ENCODE peak calls at places on chromosome 15, in ten cellular contexts. One of them, this sample, is unnamed.

GRCh38 chr15:73442968-73443367 is at the start of gene REC114:
- DNase-seq in NCI-H1417: no peak
- DNase-seq in GM12891: no peak
- DNase-seq in iPS-NIHi11: peak; percentile 26
- DNase-seq in neuronal stem cell: no peak
- DNase-seq in AG08396: no peak
- DNase-seq in kidney: no peak
- DNase-seq in endothelial cell: no peak
- DNase-seq in DMS 273 treated with DMSO at 0.1 percent for 48 hours: no peak
- DNase-seq in WTC11: peak; percentile 20
- DNase-seq in this sample: no peak

GRCh38 chr15:50353251-50353998 is 1.6 kb downstream of the GABPB1 start:
- DNase-seq in AG08396: peak; percentile 58
- DNase-seq in GM12891: no peak
- DNase-seq in kidney: no peak
- DNase-seq in iPS-NIHi11: no peak
- DNase-seq in endothelial cell: no peak
- DNase-seq in WTC11: no peak
- DNase-seq in neuronal stem cell: no peak
- DNase-seq in DMS 273 treated with DMSO at 0.1 percent for 48 hours: no peak
- DNase-seq in NCI-H1417: no peak
- DNase-seq in this sample: no peak

GRCh38 chr15:101128191-101128590 is 123.7 kb downstream of the CHSY1 start:
- DNase-seq in GM12891: no peak
- DNase-seq in DMS 273 treated with DMSO at 0.1 percent for 48 hours: no peak
- DNase-seq in kidney: peak; percentile 52
- DNase-seq in endothelial cell: no peak
- DNase-seq in neuronal stem cell: no peak
- DNase-seq in NCI-H1417: peak; percentile 53
- DNase-seq in AG08396: peak; percentile 83
- DNase-seq in iPS-NIHi11: no peak
- DNase-seq in WTC11: no peak
- DNase-seq in this sample: no peak

GRCh38 chr15:82919231-82919886 is 33.2 kb downstream of the HOMER2 start:
- DNase-seq in iPS-NIHi11: no peak
- DNase-seq in GM12891: no peak
- DNase-seq in kidney: peak; percentile 87
- DNase-seq in neuronal stem cell: no peak
- DNase-seq in NCI-H1417: peak; percentile 91
- DNase-seq in DMS 273 treated with DMSO at 0.1 percent for 48 hours: no peak
- DNase-seq in WTC11: no peak
- DNase-seq in endothelial cell: no peak
- DNase-seq in AG08396: no peak
- DNase-seq in this sample: no peak

GRCh38 chr15:55334997-55335396 is 16.0 kb downstream of the PIGB start:
- DNase-seq in GM12891: no peak
- DNase-seq in NCI-H1417: no peak
- DNase-seq in AG08396: no peak
- DNase-seq in endothelial cell: no peak
- DNase-seq in neuronal stem cell: no peak
- DNase-seq in WTC11: no peak
- DNase-seq in kidney: no peak
- DNase-seq in DMS 273 treated with DMSO at 0.1 percent for 48 hours: no peak
- DNase-seq in iPS-NIHi11: no peak
- DNase-seq in this sample: no peak

GRCh38 chr15:81343371-81343770 is 19.4 kb upstream of the STARD5 start:
- DNase-seq in neuronal stem cell: no peak
- DNase-seq in GM12891: no peak
- DNase-seq in kidney: no peak
- DNase-seq in AG08396: no peak
- DNase-seq in NCI-H1417: no peak
- DNase-seq in DMS 273 treated with DMSO at 0.1 percent for 48 hours: no peak
- DNase-seq in iPS-NIHi11: no peak
- DNase-seq in endothelial cell: no peak
- DNase-seq in WTC11: no peak
- DNase-seq in this sample: no peak

GRCh38 chr15:63085289-63085688 is 36.4 kb upstream of the LACTB start:
- DNase-seq in endothelial cell: no peak
- DNase-seq in neuronal stem cell: no peak
- DNase-seq in AG08396: no peak
- DNase-seq in GM12891: no peak
- DNase-seq in NCI-H1417: no peak
- DNase-seq in DMS 273 treated with DMSO at 0.1 percent for 48 hours: no peak
- DNase-seq in WTC11: no peak
- DNase-seq in kidney: no peak
- DNase-seq in iPS-NIHi11: no peak
- DNase-seq in this sample: no peak

GRCh38 chr15:59074607-59075006 is 30.3 kb upstream of the CCNB2 start:
- DNase-seq in endothelial cell: no peak
- DNase-seq in iPS-NIHi11: no peak
- DNase-seq in AG08396: no peak
- DNase-seq in neuronal stem cell: no peak
- DNase-seq in NCI-H1417: no peak
- DNase-seq in DMS 273 treated with DMSO at 0.1 percent for 48 hours: no peak
- DNase-seq in GM12891: no peak
- DNase-seq in kidney: no peak
- DNase-seq in WTC11: no peak
- DNase-seq in this sample: no peak

This sample was measured in nephron progenitor cell.